ENCODE peak calls at places on chromosomes 11 and 22, in six cellular contexts. X is NCI-H1105 treated with DMSO at 0.1 percent for 48 hours; B is GM23338; F is WERI-Rb-1; R is neural progenitor cell; Q is activated effector memory CD4-positive, alpha-beta T cell treated with Interleukin-2 at 50 U/mL for 16 hours. M is an unnamed sample.

GRCh38 chr11:3944198-3944597 is 88.7 kb downstream of the STIM1 start:
- DNase-seq in F (no peak), R (no peak), B (no peak), Q (no peak), X (no peak), M (no peak)

GRCh38 chr11:110479445-110480101 is 49.8 kb downstream of the FDX1 start:
- DNase-seq in Q (no peak), X (peak; percentile 93), B (no peak), F (peak; percentile 9), R (no peak), M (no peak)

GRCh38 chr22:27019827-27020226 is 362.4 kb downstream of the MIAT start:
- DNase-seq in R (no peak), F (no peak), B (peak; percentile 14), X (no peak), Q (no peak), M (no peak)

GRCh38 chr11:13446444-13446843 is 16.6 kb downstream of the BTBD10 start:
- DNase-seq in F (no peak), B (no peak), X (no peak), R (no peak), Q (no peak), M (no peak)

GRCh38 chr11:22349446-22349845 is 11.3 kb downstream of the SLC17A6 start:
- DNase-seq in X (no peak), B (no peak), Q (no peak), R (no peak), F (no peak), M (no peak)

GRCh38 chr11:104970756-104971155 is 2.4 kb upstream of the CASP4 start:
- DNase-seq in Q (no peak), F (no peak), X (no peak), R (no peak), B (no peak), M (no peak)

GRCh38 chr22:47175761-47176359 is 413.4 kb downstream of the TBC1D22A start:
- DNase-seq in R (no peak), F (peak; percentile 2), X (no peak), Q (no peak), B (no peak), M (peak; percentile 76)

GRCh38 chr22:36233796-36234195 is 5.5 kb downstream of the APOL2 start:
- DNase-seq in F (no peak), R (no peak), X (no peak), Q (no peak), B (no peak), M (peak; percentile 36)

GRCh38 chr11:119785131-119785530 is 56.1 kb upstream of the NECTIN1 start:
- DNase-seq in R (no peak), B (no peak), X (no peak), Q (no peak), F (no peak), M (no peak)

GRCh38 chr22:17130199-17130598 is 9.0 kb upstream of the TMEM121B start:
- DNase-seq in R (no peak), B (no peak), X (no peak), F (no peak), Q (no peak), M (no peak)